ENCODE peak calls at places on chromosomes 16 and 17, in ten cellular contexts. One of them, this sample, is unnamed.

GRCh38 chr16:88636488-88637265 is 1.7 kb upstream of the IL17C start:
- DNase-seq in aorta: no peak
- DNase-seq in stimulated activated CD4-positive, alpha-beta T cell treated with anti-CD3 and anti-CD28 coated beads, Interleukin-15, amount 100 ng/mL, for 1 hour: no peak
- DNase-seq in colonic mucosa: no peak
- DNase-seq in astrocyte of the spinal cord: no peak
- DNase-seq in astrocyte of the hippocampus: no peak
- DNase-seq in Karpas-422: no peak
- DNase-seq in brain pericyte: no peak
- DNase-seq in NCI-H146: no peak
- DNase-seq in PC-9: no peak
- DNase-seq in this sample: no peak

GRCh38 chr16:67649494-67649931 is 4.6 kb downstream of the CARMIL2 start:
- DNase-seq in astrocyte of the spinal cord: no peak
- DNase-seq in astrocyte of the hippocampus: no peak
- DNase-seq in aorta: peak; percentile 77
- DNase-seq in Karpas-422: peak; percentile 62
- DNase-seq in brain pericyte: no peak
- DNase-seq in PC-9: no peak
- DNase-seq in stimulated activated CD4-positive, alpha-beta T cell treated with anti-CD3 and anti-CD28 coated beads, Interleukin-15, amount 100 ng/mL, for 1 hour: no peak
- DNase-seq in NCI-H146: no peak
- DNase-seq in colonic mucosa: no peak
- DNase-seq in this sample: peak; percentile 56

GRCh38 chr17:4436381-4436780 is 2.6 kb downstream of the SPNS3 start:
- DNase-seq in astrocyte of the hippocampus: no peak
- DNase-seq in PC-9: no peak
- DNase-seq in astrocyte of the spinal cord: no peak
- DNase-seq in brain pericyte: no peak
- DNase-seq in stimulated activated CD4-positive, alpha-beta T cell treated with anti-CD3 and anti-CD28 coated beads, Interleukin-15, amount 100 ng/mL, for 1 hour: no peak
- DNase-seq in colonic mucosa: no peak
- DNase-seq in aorta: no peak
- DNase-seq in NCI-H146: no peak
- DNase-seq in Karpas-422: no peak
- DNase-seq in this sample: no peak

GRCh38 chr16:83615131-83615530 is 192.6 kb upstream of the HSBP1 start:
- DNase-seq in stimulated activated CD4-positive, alpha-beta T cell treated with anti-CD3 and anti-CD28 coated beads, Interleukin-15, amount 100 ng/mL, for 1 hour: no peak
- DNase-seq in colonic mucosa: no peak
- DNase-seq in astrocyte of the hippocampus: no peak
- DNase-seq in Karpas-422: no peak
- DNase-seq in brain pericyte: no peak
- DNase-seq in NCI-H146: no peak
- DNase-seq in aorta: no peak
- DNase-seq in PC-9: no peak
- DNase-seq in astrocyte of the spinal cord: no peak
- DNase-seq in this sample: no peak

GRCh38 chr17:29162082-29162908 is 17.9 kb downstream of the MYO18A start:
- DNase-seq in PC-9: no peak
- DNase-seq in astrocyte of the spinal cord: no peak
- DNase-seq in astrocyte of the hippocampus: no peak
- DNase-seq in Karpas-422: no peak
- DNase-seq in brain pericyte: no peak
- DNase-seq in stimulated activated CD4-positive, alpha-beta T cell treated with anti-CD3 and anti-CD28 coated beads, Interleukin-15, amount 100 ng/mL, for 1 hour: no peak
- DNase-seq in aorta: no peak
- DNase-seq in NCI-H146: no peak
- DNase-seq in colonic mucosa: no peak
- DNase-seq in this sample: no peak

GRCh38 chr16:19888834-19889233 is 4.2 kb upstream of the GPRC5B start:
- DNase-seq in NCI-H146: no peak
- DNase-seq in colonic mucosa: no peak
- DNase-seq in astrocyte of the hippocampus: no peak
- DNase-seq in astrocyte of the spinal cord: no peak
- DNase-seq in Karpas-422: no peak
- DNase-seq in PC-9: no peak
- DNase-seq in stimulated activated CD4-positive, alpha-beta T cell treated with anti-CD3 and anti-CD28 coated beads, Interleukin-15, amount 100 ng/mL, for 1 hour: no peak
- DNase-seq in aorta: no peak
- DNase-seq in brain pericyte: no peak
- DNase-seq in this sample: no peak

GRCh38 chr17:47907932-47908562 is 12.0 kb downstream of the SP2 start:
- DNase-seq in brain pericyte: no peak
- DNase-seq in NCI-H146: no peak
- DNase-seq in aorta: no peak
- DNase-seq in astrocyte of the spinal cord: no peak
- DNase-seq in Karpas-422: no peak
- DNase-seq in PC-9: no peak
- DNase-seq in colonic mucosa: no peak
- DNase-seq in stimulated activated CD4-positive, alpha-beta T cell treated with anti-CD3 and anti-CD28 coated beads, Interleukin-15, amount 100 ng/mL, for 1 hour: no peak
- DNase-seq in astrocyte of the hippocampus: no peak
- DNase-seq in this sample: no peak

GRCh38 chr16:56349086-56349415 is 76.3 kb downstream of the AMFR start:
- DNase-seq in astrocyte of the spinal cord: no peak
- DNase-seq in NCI-H146: no peak
- DNase-seq in stimulated activated CD4-positive, alpha-beta T cell treated with anti-CD3 and anti-CD28 coated beads, Interleukin-15, amount 100 ng/mL, for 1 hour: no peak
- DNase-seq in Karpas-422: no peak
- DNase-seq in astrocyte of the hippocampus: no peak
- DNase-seq in brain pericyte: no peak
- DNase-seq in PC-9: no peak
- DNase-seq in aorta: peak; percentile 35
- DNase-seq in colonic mucosa: no peak
- DNase-seq in this sample: no peak

GRCh38 chr17:50798424-50799344 is 31.4 kb upstream of the ANKRD40CL start:
- DNase-seq in aorta: no peak
- DNase-seq in brain pericyte: no peak
- DNase-seq in PC-9: no peak
- DNase-seq in astrocyte of the spinal cord: no peak
- DNase-seq in Karpas-422: peak; percentile 12
- DNase-seq in colonic mucosa: no peak
- DNase-seq in stimulated activated CD4-positive, alpha-beta T cell treated with anti-CD3 and anti-CD28 coated beads, Interleukin-15, amount 100 ng/mL, for 1 hour: no peak
- DNase-seq in NCI-H146: no peak
- DNase-seq in astrocyte of the hippocampus: no peak
- DNase-seq in this sample: no peak

GRCh38 chr16:8594149-8594666 is 3.9 kb upstream of the TMEM114 start:
- DNase-seq in brain pericyte: no peak
- DNase-seq in Karpas-422: no peak
- DNase-seq in aorta: no peak
- DNase-seq in colonic mucosa: no peak
- DNase-seq in PC-9: no peak
- DNase-seq in stimulated activated CD4-positive, alpha-beta T cell treated with anti-CD3 and anti-CD28 coated beads, Interleukin-15, amount 100 ng/mL, for 1 hour: no peak
- DNase-seq in astrocyte of the hippocampus: no peak
- DNase-seq in NCI-H146: no peak
- DNase-seq in astrocyte of the spinal cord: no peak
- DNase-seq in this sample: no peak

GRCh38 chr17:44465276-44465675 is 37.9 kb downstream of the GPATCH8 start:
- DNase-seq in NCI-H146: no peak
- DNase-seq in astrocyte of the hippocampus: no peak
- DNase-seq in brain pericyte: no peak
- DNase-seq in astrocyte of the spinal cord: no peak
- DNase-seq in stimulated activated CD4-positive, alpha-beta T cell treated with anti-CD3 and anti-CD28 coated beads, Interleukin-15, amount 100 ng/mL, for 1 hour: no peak
- DNase-seq in Karpas-422: no peak
- DNase-seq in PC-9: no peak
- DNase-seq in aorta: no peak
- DNase-seq in colonic mucosa: no peak
- DNase-seq in this sample: no peak

GRCh38 chr17:78242024-78242742 is 10.8 kb downstream of the TMEM235 start:
- DNase-seq in stimulated activated CD4-positive, alpha-beta T cell treated with anti-CD3 and anti-CD28 coated beads, Interleukin-15, amount 100 ng/mL, for 1 hour: no peak
- DNase-seq in aorta: no peak
- DNase-seq in Karpas-422: no peak
- DNase-seq in PC-9: no peak
- DNase-seq in NCI-H146: no peak
- DNase-seq in brain pericyte: no peak
- DNase-seq in astrocyte of the hippocampus: no peak
- DNase-seq in astrocyte of the spinal cord: no peak
- DNase-seq in colonic mucosa: no peak
- DNase-seq in this sample: no peak

GRCh38 chr16:63289834-63290460 is 1253.7 kb upstream of the CDH8 start:
- DNase-seq in NCI-H146: peak; percentile 51
- DNase-seq in astrocyte of the spinal cord: peak; percentile 1
- DNase-seq in brain pericyte: no peak
- DNase-seq in Karpas-422: peak; percentile 87
- DNase-seq in PC-9: no peak
- DNase-seq in stimulated activated CD4-positive, alpha-beta T cell treated with anti-CD3 and anti-CD28 coated beads, Interleukin-15, amount 100 ng/mL, for 1 hour: no peak
- DNase-seq in colonic mucosa: peak; percentile 38
- DNase-seq in aorta: no peak
- DNase-seq in astrocyte of the hippocampus: peak; percentile 53
- DNase-seq in this sample: peak; percentile 60

GRCh38 chr16:986925-987581 is 5.5 kb downstream of the SOX8 start:
- DNase-seq in stimulated activated CD4-positive, alpha-beta T cell treated with anti-CD3 and anti-CD28 coated beads, Interleukin-15, amount 100 ng/mL, for 1 hour: no peak
- DNase-seq in astrocyte of the hippocampus: peak; percentile 61
- DNase-seq in PC-9: no peak
- DNase-seq in brain pericyte: no peak
- DNase-seq in aorta: no peak
- DNase-seq in astrocyte of the spinal cord: no peak
- DNase-seq in colonic mucosa: no peak
- DNase-seq in NCI-H146: no peak
- DNase-seq in Karpas-422: no peak
- DNase-seq in this sample: no peak

GRCh38 chr17:76929572-76929971 is 61.4 kb downstream of the MGAT5B start:
- DNase-seq in stimulated activated CD4-positive, alpha-beta T cell treated with anti-CD3 and anti-CD28 coated beads, Interleukin-15, amount 100 ng/mL, for 1 hour: no peak
- DNase-seq in NCI-H146: no peak
- DNase-seq in astrocyte of the hippocampus: no peak
- DNase-seq in PC-9: no peak
- DNase-seq in aorta: no peak
- DNase-seq in brain pericyte: no peak
- DNase-seq in colonic mucosa: no peak
- DNase-seq in Karpas-422: no peak
- DNase-seq in astrocyte of the spinal cord: no peak
- DNase-seq in this sample: no peak

GRCh38 chr17:58626905-58627304 is 64.9 kb downstream of the TEX14 start:
- DNase-seq in aorta: no peak
- DNase-seq in astrocyte of the hippocampus: no peak
- DNase-seq in PC-9: no peak
- DNase-seq in Karpas-422: no peak
- DNase-seq in brain pericyte: no peak
- DNase-seq in NCI-H146: no peak
- DNase-seq in astrocyte of the spinal cord: no peak
- DNase-seq in colonic mucosa: no peak
- DNase-seq in stimulated activated CD4-positive, alpha-beta T cell treated with anti-CD3 and anti-CD28 coated beads, Interleukin-15, amount 100 ng/mL, for 1 hour: no peak
- DNase-seq in this sample: no peak

This sample was measured in endothelial cell.